ENCODE peak calls at places on chromosomes 1 and 21, in nine cellular contexts. One of them, this sample, is unnamed.

GRCh38 chr21:30033441-30033840 is 93.6 kb upstream of the GRIK1 start:
- DNase-seq in BJ: no peak
- DNase-seq in left ventricle myocardium inferior: no peak
- DNase-seq in hippocampal formation: no peak
- DNase-seq in activated naive CD8-positive, alpha-beta T cell treated with anti-CD3 and anti-CD28 coated beads for 36 hours: no peak
- DNase-seq in NCI-H1105: no peak
- DNase-seq in RKO: no peak
- DNase-seq in posterior vena cava: no peak
- DNase-seq in activated T-cell treated with anti-CD3 and anti-CD28 coated beads, Interleukin-2, amount 50 U/mL, for 72 hours: no peak
- DNase-seq in this sample: no peak

GRCh38 chr1:9410737-9411297 is 118.1 kb downstream of the SPSB1 start:
- DNase-seq in NCI-H1105: no peak
- DNase-seq in posterior vena cava: no peak
- DNase-seq in activated naive CD8-positive, alpha-beta T cell treated with anti-CD3 and anti-CD28 coated beads for 36 hours: peak
- DNase-seq in left ventricle myocardium inferior: no peak
- DNase-seq in BJ: peak
- DNase-seq in hippocampal formation: no peak
- DNase-seq in activated T-cell treated with anti-CD3 and anti-CD28 coated beads, Interleukin-2, amount 50 U/mL, for 72 hours: no peak
- DNase-seq in RKO: peak
- DNase-seq in this sample: peak

GRCh38 chr1:61282387-61282786 is 200.0 kb downstream of the NFIA start:
- DNase-seq in activated T-cell treated with anti-CD3 and anti-CD28 coated beads, Interleukin-2, amount 50 U/mL, for 72 hours: no peak
- DNase-seq in BJ: no peak
- DNase-seq in RKO: no peak
- DNase-seq in left ventricle myocardium inferior: no peak
- DNase-seq in activated naive CD8-positive, alpha-beta T cell treated with anti-CD3 and anti-CD28 coated beads for 36 hours: no peak
- DNase-seq in NCI-H1105: no peak
- DNase-seq in hippocampal formation: no peak
- DNase-seq in posterior vena cava: no peak
- DNase-seq in this sample: no peak

GRCh38 chr1:193275773-193276172 is 89.4 kb upstream of the B3GALT2 start:
- DNase-seq in RKO: no peak
- DNase-seq in posterior vena cava: no peak
- DNase-seq in activated T-cell treated with anti-CD3 and anti-CD28 coated beads, Interleukin-2, amount 50 U/mL, for 72 hours: no peak
- DNase-seq in BJ: no peak
- DNase-seq in hippocampal formation: no peak
- DNase-seq in NCI-H1105: no peak
- DNase-seq in activated naive CD8-positive, alpha-beta T cell treated with anti-CD3 and anti-CD28 coated beads for 36 hours: no peak
- DNase-seq in left ventricle myocardium inferior: no peak
- DNase-seq in this sample: no peak

GRCh38 chr1:109502368-109502851 is 7.1 kb downstream of the AMIGO1 start:
- DNase-seq in NCI-H1105: no peak
- DNase-seq in activated T-cell treated with anti-CD3 and anti-CD28 coated beads, Interleukin-2, amount 50 U/mL, for 72 hours: peak
- DNase-seq in RKO: no peak
- DNase-seq in left ventricle myocardium inferior: no peak
- DNase-seq in activated naive CD8-positive, alpha-beta T cell treated with anti-CD3 and anti-CD28 coated beads for 36 hours: peak
- DNase-seq in hippocampal formation: no peak
- DNase-seq in BJ: no peak
- DNase-seq in posterior vena cava: no peak
- DNase-seq in this sample: no peak

GRCh38 chr1:155909894-155910293 is 1.3 kb downstream of the RIT1 start:
- DNase-seq in hippocampal formation: no peak
- DNase-seq in left ventricle myocardium inferior: no peak
- DNase-seq in activated naive CD8-positive, alpha-beta T cell treated with anti-CD3 and anti-CD28 coated beads for 36 hours: no peak
- DNase-seq in NCI-H1105: no peak
- DNase-seq in posterior vena cava: no peak
- DNase-seq in BJ: no peak
- DNase-seq in RKO: peak
- DNase-seq in activated T-cell treated with anti-CD3 and anti-CD28 coated beads, Interleukin-2, amount 50 U/mL, for 72 hours: no peak
- DNase-seq in this sample: no peak

GRCh38 chr1:219573158-219573557 is 39.7 kb downstream of the ZC3H11B start:
- DNase-seq in posterior vena cava: no peak
- DNase-seq in left ventricle myocardium inferior: no peak
- DNase-seq in activated naive CD8-positive, alpha-beta T cell treated with anti-CD3 and anti-CD28 coated beads for 36 hours: no peak
- DNase-seq in RKO: no peak
- DNase-seq in hippocampal formation: no peak
- DNase-seq in BJ: no peak
- DNase-seq in NCI-H1105: no peak
- DNase-seq in activated T-cell treated with anti-CD3 and anti-CD28 coated beads, Interleukin-2, amount 50 U/mL, for 72 hours: no peak
- DNase-seq in this sample: no peak

GRCh38 chr1:227748496-227749182 is 13.4 kb downstream of the SNAP47 start:
- DNase-seq in NCI-H1105: no peak
- DNase-seq in activated T-cell treated with anti-CD3 and anti-CD28 coated beads, Interleukin-2, amount 50 U/mL, for 72 hours: peak
- DNase-seq in left ventricle myocardium inferior: peak
- DNase-seq in BJ: no peak
- DNase-seq in activated naive CD8-positive, alpha-beta T cell treated with anti-CD3 and anti-CD28 coated beads for 36 hours: no peak
- DNase-seq in RKO: no peak
- DNase-seq in hippocampal formation: no peak
- DNase-seq in posterior vena cava: no peak
- DNase-seq in this sample: peak

GRCh38 chr21:31236528-31236927 is 107.5 kb downstream of the TIAM1 start:
- DNase-seq in NCI-H1105: no peak
- DNase-seq in left ventricle myocardium inferior: no peak
- DNase-seq in hippocampal formation: no peak
- DNase-seq in activated T-cell treated with anti-CD3 and anti-CD28 coated beads, Interleukin-2, amount 50 U/mL, for 72 hours: peak
- DNase-seq in RKO: no peak
- DNase-seq in BJ: no peak
- DNase-seq in activated naive CD8-positive, alpha-beta T cell treated with anti-CD3 and anti-CD28 coated beads for 36 hours: peak
- DNase-seq in posterior vena cava: no peak
- DNase-seq in this sample: no peak

GRCh38 chr1:207565546-207566468 is 69.8 kb downstream of the CR1 start:
- DNase-seq in posterior vena cava: no peak
- DNase-seq in NCI-H1105: no peak
- DNase-seq in activated T-cell treated with anti-CD3 and anti-CD28 coated beads, Interleukin-2, amount 50 U/mL, for 72 hours: no peak
- DNase-seq in RKO: peak
- DNase-seq in hippocampal formation: peak
- DNase-seq in left ventricle myocardium inferior: no peak
- DNase-seq in BJ: no peak
- DNase-seq in activated naive CD8-positive, alpha-beta T cell treated with anti-CD3 and anti-CD28 coated beads for 36 hours: no peak
- DNase-seq in this sample: peak

GRCh38 chr1:211885746-211886522 is 55.4 kb upstream of the LPGAT1 start:
- DNase-seq in left ventricle myocardium inferior: no peak
- DNase-seq in RKO: no peak
- DNase-seq in BJ: no peak
- DNase-seq in activated T-cell treated with anti-CD3 and anti-CD28 coated beads, Interleukin-2, amount 50 U/mL, for 72 hours: no peak
- DNase-seq in hippocampal formation: no peak
- DNase-seq in activated naive CD8-positive, alpha-beta T cell treated with anti-CD3 and anti-CD28 coated beads for 36 hours: no peak
- DNase-seq in NCI-H1105: no peak
- DNase-seq in posterior vena cava: no peak
- DNase-seq in this sample: no peak